ENCODE peak calls at places on chromosome 1, in six cellular contexts. H, A, T, Z, V and M are unnamed samples.

GRCh38 chr1:39160703-39161102 is 43.8 kb upstream of the MACF1 start:
- DNase-seq in V (no peak), Z (no peak), T (no peak), H (no peak), A (no peak), M (no peak)

GRCh38 chr1:81170721-81171120 is 630.0 kb upstream of the ADGRL2 start:
- DNase-seq in V (no peak), Z (no peak), T (peak), A (no peak), H (no peak), M (no peak)

GRCh38 chr1:99544328-99544727 is 101.6 kb upstream of the PALMD start:
- DNase-seq in T (peak), V (peak), Z (peak), H (peak), A (no peak), M (no peak)

GRCh38 chr1:119632836-119633235 is 15.2 kb downstream of the ZNF697 start:
- DNase-seq in T (peak), H (peak), V (no peak), A (no peak), Z (no peak), M (no peak)

GRCh38 chr1:28365864-28366263 is 3.7 kb upstream of the PHACTR4 start:
- DNase-seq in A (no peak), T (no peak), V (no peak), H (no peak), Z (no peak), M (no peak)

GRCh38 chr1:19013826-19014548 is 57.5 kb upstream of the IFFO2 start:
- DNase-seq in A (no peak), H (no peak), T (no peak), V (no peak), Z (peak), M (no peak)

GRCh38 chr1:227747382-227747781 is 12.1 kb downstream of the SNAP47 start:
- DNase-seq in A (no peak), T (no peak), Z (no peak), H (no peak), V (no peak), M (no peak)

GRCh38 chr1:17920881-17921635 is 165.9 kb downstream of the ACTL8 start:
- DNase-seq in V (no peak), H (no peak), A (no peak), Z (no peak), T (no peak), M (no peak)

GRCh38 chr1:83959824-83960441 is 39.0 kb downstream of the TTLL7 start:
- DNase-seq in V (peak), T (peak), A (no peak), Z (no peak), H (peak), M (no peak)

GRCh38 chr1:65317866-65318653 is 8.7 kb downstream of the DNAJC6 start:
- DNase-seq in A (no peak), Z (no peak), T (no peak), V (no peak), H (no peak), M (no peak)

GRCh38 chr1:41618066-41618825 is 133.8 kb upstream of the EDN2 start:
- DNase-seq in Z (no peak), T (peak), A (peak), V (peak), H (peak), M (no peak)

GRCh38 chr1:174222166-174222949 is 63.0 kb downstream of the RABGAP1L start:
- DNase-seq in V (peak), Z (peak), A (no peak), H (peak), T (peak), M (no peak)

GRCh38 chr1:78229344-78229743 is 183.6 kb downstream of the GIPC2 start:
- DNase-seq in A (no peak), H (peak), V (peak), T (peak), Z (no peak), M (no peak)

GRCh38 chr1:10897321-10897980 is 101.0 kb upstream of the CASZ1 start:
- DNase-seq in H (no peak), T (no peak), Z (no peak), V (peak), A (no peak), M (no peak)

GRCh38 chr1:59272507-59272906 is 24.4 kb upstream of the FGGY start:
- DNase-seq in Z (peak), H (peak), T (peak), A (no peak), V (peak), M (peak)

GRCh38 chr1:245160288-245160687 is 5.5 kb downstream of the KIF26B start:
- DNase-seq in Z (no peak), H (peak), A (no peak), T (peak), V (peak), M (no peak)

GRCh38 chr1:194331758-194332157 is 1145.3 kb upstream of the B3GALT2 start:
- DNase-seq in Z (no peak), A (no peak), V (no peak), T (peak), H (no peak), M (no peak)

GRCh38 chr1:188350104-188350503 is 1521.4 kb downstream of the PLA2G4A start:
- DNase-seq in A (no peak), H (no peak), Z (no peak), V (no peak), T (no peak), M (no peak)

GRCh38 chr1:1319646-1319941 is 4.9 kb downstream of the INTS11 start:
- DNase-seq in H (no peak), A (no peak), V (no peak), Z (no peak), T (no peak), M (no peak)

GRCh38 chr1:92749024-92749634 is 35.8 kb downstream of the EVI5 start:
- DNase-seq in V (peak), Z (peak), H (peak), A (peak), T (peak), M (peak)

GRCh38 chr1:157363660-157364140 is 188.6 kb downstream of the FCRL5 start:
- DNase-seq in T (peak), Z (peak), H (peak), A (no peak), V (peak), M (peak)

GRCh38 chr1:214332950-214333798 is 52.2 kb downstream of the SMYD2 start:
- DNase-seq in V (peak), H (peak), A (peak), Z (peak), T (peak), M (peak)

GRCh38 chr1:24931481-24932221 is 1.6 kb upstream of the RUNX3 start:
- DNase-seq in Z (no peak), T (no peak), H (no peak), V (no peak), A (no peak), M (no peak)

GRCh38 chr1:206066479-206067171 is 13.7 kb downstream of the RHEX start:
- DNase-seq in Z (peak), H (no peak), A (no peak), V (no peak), T (no peak), M (peak)

GRCh38 chr1:33460947-33461629 is 11.4 kb upstream of the ZSCAN20 start:
- DNase-seq in A (peak), V (no peak), T (no peak), H (no peak), Z (peak), M (peak)

GRCh38 chr1:26234644-26235384 is 814 bp downstream of the CEP85 start:
- DNase-seq in T (peak), V (peak), H (peak), Z (no peak), A (no peak), M (peak)

GRCh38 chr1:214552174-214552608 is 789 bp upstream of the PTPN14 start:
- DNase-seq in H (peak), V (peak), A (peak), T (peak), Z (no peak), M (peak)

GRCh38 chr1:206685256-206685748 is 597 bp downstream of the MAPKAPK2 start:
- DNase-seq in A (no peak), Z (peak), H (no peak), V (peak), T (no peak), M (peak)

GRCh38 chr1:172917972-172918371 is 132.8 kb downstream of the TNFSF18 start:
- DNase-seq in H (peak), T (peak), Z (no peak), A (no peak), V (peak), M (no peak)

GRCh38 chr1:220367833-220368232 is 95.6 kb upstream of the RAB3GAP2 start:
- DNase-seq in T (no peak), H (no peak), V (peak), Z (no peak), A (no peak), M (no peak)

GRCh38 chr1:114130213-114130612 is 23.5 kb downstream of the SYT6 start:
- DNase-seq in A (no peak), Z (no peak), T (no peak), H (no peak), V (no peak), M (no peak)

GRCh38 chr1:2103901-2104590 is 53.8 kb downstream of the PRKCZ start:
- DNase-seq in Z (no peak), V (no peak), T (no peak), H (no peak), A (no peak), M (no peak)

GRCh38 chr1:14027099-14027498 is 327.1 kb downstream of the PRDM2 start:
- DNase-seq in A (no peak), V (no peak), H (no peak), Z (no peak), T (no peak), M (no peak)

DNA sequence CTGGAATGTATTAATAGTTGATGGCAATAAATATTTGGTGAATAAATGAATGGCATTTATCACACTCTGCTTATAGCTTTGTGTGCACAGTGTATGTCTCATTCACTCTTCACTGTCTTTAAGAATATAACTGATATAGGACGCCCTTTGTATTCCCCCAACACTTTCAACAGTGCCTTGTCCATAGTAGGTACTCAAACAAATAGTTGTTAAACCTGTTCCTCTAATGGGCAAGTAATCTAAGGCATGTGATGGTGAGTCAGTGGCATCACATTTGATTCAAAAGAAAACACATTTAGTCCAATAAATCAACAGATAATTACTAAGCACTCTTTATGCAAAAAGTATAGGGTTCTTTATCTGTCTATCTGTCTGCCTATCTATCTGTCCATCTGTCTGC is 11.2 kb upstream of the RXRG start:
- DNase-seq in A (no peak), V (no peak), T (no peak), Z (no peak), H (no peak), M (no peak)
- TF ChIP-seq CTCF in A (no peak), V (no peak), T (no peak), Z (no peak), H (no peak), M (no peak)

GRCh38 chr1:154810571-154810970 is 59.5 kb downstream of the KCNN3 start:
- DNase-seq in H (no peak), T (no peak), A (no peak), Z (no peak), V (no peak), M (no peak)
- TF ChIP-seq CTCF in H (no peak), T (no peak), A (no peak), Z (no peak), V (no peak), M (no peak)

GRCh38 chr1:9836632-9836960 is 12.8 kb upstream of the CLSTN1 start:
- DNase-seq in H (no peak), V (no peak), T (no peak), Z (no peak), A (no peak), M (no peak)

GRCh38 chr1:9833632-9834031 is 9.9 kb upstream of the CLSTN1 start:
- DNase-seq in V (no peak), A (no peak), Z (no peak), T (no peak), H (no peak), M (no peak)

GRCh38 chr1:9835404-9835757 is 11.6 kb upstream of the CLSTN1 start:
- DNase-seq in V (no peak), A (no peak), H (no peak), Z (no peak), T (no peak), M (no peak)

GRCh38 chr1:9838946-9839345 is 15.2 kb upstream of the CLSTN1 start:
- DNase-seq in H (no peak), Z (no peak), A (no peak), V (no peak), T (no peak), M (no peak)

DNA sequence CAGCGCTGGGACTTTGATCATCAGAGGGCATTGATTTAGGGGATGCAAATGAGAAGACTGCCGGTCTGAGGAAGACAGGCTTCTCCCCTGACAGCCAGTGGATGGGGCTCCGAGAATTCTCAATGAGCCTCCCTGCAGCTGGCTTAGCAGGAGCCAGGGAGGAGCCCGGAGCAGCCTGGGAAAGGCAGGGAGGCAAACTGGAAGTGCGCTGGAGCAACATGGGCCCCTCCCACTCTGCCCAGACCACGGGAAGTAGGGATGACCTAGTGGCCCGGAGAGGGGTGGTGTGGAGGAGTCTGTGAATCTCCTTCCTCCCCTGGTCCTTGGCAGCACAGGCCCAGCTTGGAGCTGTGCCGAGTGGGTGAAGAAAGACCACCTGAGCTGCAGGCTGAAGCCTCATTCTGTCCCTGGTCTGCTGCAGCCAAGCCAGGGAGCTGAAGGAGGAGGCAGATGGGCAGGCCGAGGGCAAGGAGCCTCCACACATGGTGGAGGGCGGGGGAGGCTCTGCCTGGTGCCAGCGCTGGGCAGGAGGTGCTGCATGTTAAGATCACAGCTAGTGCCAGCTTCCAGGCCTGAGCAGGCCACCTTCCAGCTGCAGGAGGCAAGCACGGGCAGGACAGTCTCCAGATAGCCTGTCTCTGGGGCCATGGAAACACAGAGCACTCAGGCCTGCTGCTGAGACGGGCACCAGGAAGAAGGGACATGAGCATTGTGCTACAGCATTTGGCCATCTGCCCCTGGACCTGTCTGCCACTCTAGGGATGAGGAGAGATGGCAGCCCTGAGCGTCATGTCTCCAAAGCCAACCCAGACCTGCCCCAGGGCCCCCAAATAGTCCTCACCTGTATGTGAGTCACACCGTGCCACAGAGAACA is 12.2 kb upstream of the CLSTN1 start:
- DNase-seq in A (peak), H (peak), Z (no peak), T (peak), V (peak), M (peak)
- TF ChIP-seq CTCF in A (no peak), H (no peak), Z (no peak), T (no peak), V (no peak), M (no peak)

GRCh38 chr1:233022246-233022645 is 71.8 kb downstream of the NTPCR start:
- DNase-seq in A (no peak), H (no peak), Z (no peak), V (no peak), T (no peak), M (no peak)

GRCh38 chr1:233020441-233020840 is 70.0 kb downstream of the NTPCR start:
- DNase-seq in H (peak), Z (no peak), A (peak), T (peak), V (no peak), M (no peak)

GRCh38 chr1:233016798-233017197 is 66.4 kb downstream of the NTPCR start:
- DNase-seq in V (no peak), A (no peak), H (no peak), Z (no peak), T (no peak), M (no peak)

GRCh38 chr1:233019083-233019482 is 68.7 kb downstream of the NTPCR start:
- DNase-seq in Z (no peak), A (no peak), T (no peak), V (no peak), H (no peak), M (no peak)

DNA sequence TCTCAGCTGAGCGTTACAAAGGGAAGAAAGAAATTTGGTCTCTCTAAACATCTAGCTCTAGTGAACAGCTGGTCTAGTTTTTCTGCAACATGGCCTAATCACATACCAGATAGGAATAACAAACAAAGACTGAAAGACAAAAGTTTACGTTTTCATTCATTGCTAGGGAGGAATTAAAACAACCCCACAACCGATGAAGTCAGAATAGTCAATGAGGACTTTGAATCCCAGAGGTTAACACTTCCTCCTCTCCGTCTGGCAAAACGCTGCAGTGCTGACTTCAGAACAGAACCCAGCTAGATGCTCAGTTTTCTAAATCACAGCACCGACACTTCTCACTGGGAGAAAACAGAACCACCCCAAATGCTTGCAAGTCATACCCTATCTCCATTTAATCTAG is 69.5 kb downstream of the NTPCR start:
- DNase-seq in Z (no peak), H (no peak), V (no peak), T (no peak), A (no peak), M (no peak)
- TF ChIP-seq CTCF in Z (no peak), H (no peak), V (no peak), T (no peak), A (no peak), M (no peak)

DNA sequence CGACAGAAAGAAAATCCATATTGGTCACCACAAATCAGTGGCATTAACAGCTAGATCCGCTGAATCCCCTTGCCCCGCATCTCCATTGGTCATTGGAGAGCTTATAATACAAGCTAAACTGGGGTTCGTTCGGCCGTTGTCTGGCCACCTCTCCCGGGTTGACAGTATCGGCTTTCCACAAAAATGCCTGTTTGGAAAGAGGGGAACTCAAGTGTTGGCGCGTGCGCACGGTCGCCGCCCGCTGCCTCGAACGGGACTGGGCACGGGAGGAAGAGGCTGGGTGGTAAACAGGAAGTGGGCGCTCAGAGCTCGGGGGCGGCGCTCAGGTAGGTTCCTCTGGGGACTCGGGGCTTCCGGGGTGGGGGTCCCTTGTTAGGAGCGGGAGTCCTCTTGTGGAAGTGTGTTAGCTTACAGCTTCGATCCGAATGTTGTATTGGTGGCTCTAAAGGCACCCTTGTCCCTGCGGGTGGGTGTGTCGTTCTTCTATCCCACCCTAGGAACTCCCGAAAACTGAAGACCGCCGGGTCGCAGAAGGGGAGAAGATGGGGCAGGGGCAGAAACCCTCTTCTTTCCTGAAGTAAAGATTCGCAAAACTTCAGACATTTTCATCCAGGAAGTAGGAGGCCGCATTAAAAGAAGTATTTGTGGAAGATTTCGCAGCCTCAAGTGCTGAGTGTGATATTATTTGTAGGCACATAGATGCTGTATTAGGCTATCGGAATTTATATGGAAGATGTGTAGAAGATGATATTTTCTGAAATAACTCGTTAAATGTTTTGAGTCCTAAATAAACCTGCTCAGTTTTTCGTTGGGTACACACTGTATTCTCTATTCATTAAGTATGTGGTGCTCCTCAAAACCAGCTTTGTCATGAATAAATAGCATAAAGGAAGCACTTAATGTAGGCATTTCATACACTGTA is 988 bp downstream of the BROX start:
- DNase-seq in Z (peak), H (peak), V (peak), T (peak), A (peak), M (peak)
- TF ChIP-seq CTCF in Z (peak), H (no peak), V (no peak), T (no peak), A (no peak), M (no peak)

GRCh38 chr1:36160949-36161485 is 5.1 kb downstream of the MAP7D1 start:
- DNase-seq in A (peak), H (peak), V (peak), Z (peak), T (peak), M (peak)
- TF ChIP-seq CTCF in A (peak), H (peak), V (peak), Z (peak), T (peak), M (peak)